ENCODE peak calls at places on chromosomes 4 and X, in four cellular contexts. Z, N, X and A are unnamed samples.

GRCh38 chr4:174523003-174523693 is 860 bp upstream of the HPGD start:
- DNase-seq in Z (peak), N (no peak), X (no peak), A (no peak)

GRCh38 chr4:181541396-181541795 is 701.8 kb upstream of the TENM3 start:
- DNase-seq in Z (no peak), N (no peak), X (no peak), A (no peak)

GRCh38 chr4:10207116-10207515 is 90.5 kb upstream of the WDR1 start:
- DNase-seq in Z (no peak), N (no peak), X (no peak), A (no peak)

GRCh38 chrX:23694606-23695005 is 27.3 kb downstream of the PRDX4 start:
- DNase-seq in Z (peak), N (no peak), X (peak), A (peak)

GRCh38 chr4:1195109-1195671 is 22.8 kb upstream of the SPON2 start:
- DNase-seq in Z (no peak), N (no peak), X (no peak), A (no peak)

GRCh38 chr4:117770269-117771087 is 263.8 kb upstream of the NDST3 start:
- DNase-seq in Z (no peak), N (no peak), X (no peak), A (no peak)

GRCh38 chrX:19535481-19535880 is 20.2 kb upstream of the MAP3K15 start:
- DNase-seq in Z (peak), N (no peak), X (peak), A (peak)

GRCh38 chrX:72057331-72057730 is 74.4 kb downstream of the RTL5 start:
- DNase-seq in Z (no peak), N (no peak), X (no peak), A (no peak)

GRCh38 chr4:118033148-118034060 is 882 bp upstream of the NDST3 start:
- DNase-seq in Z (peak), N (no peak), X (no peak), A (peak)

GRCh38 chr4:17763931-17764330 is 17.5 kb downstream of the FAM184B start:
- DNase-seq in Z (no peak), N (no peak), X (no peak), A (no peak)

GRCh38 chr4:81650871-81651270 is 179.2 kb upstream of the RASGEF1B start:
- DNase-seq in Z (no peak), N (no peak), X (no peak), A (no peak)

GRCh38 chr4:123618606-123619005 is 222.0 kb downstream of the SPRY1 start:
- DNase-seq in Z (no peak), N (no peak), X (no peak), A (no peak)

GRCh38 chrX:724256-724655 is 93.7 kb downstream of the SHOX start:
- DNase-seq in Z (no peak), N (no peak), X (no peak), A (no peak)

GRCh38 chrX:18899796-18900380 is 84.0 kb downstream of the PHKA2 start:
- DNase-seq in Z (peak), N (no peak), X (no peak), A (peak)

GRCh38 chr4:150308824-150309472 is 230.7 kb downstream of the DCLK2 start:
- DNase-seq in Z (no peak), N (no peak), X (no peak), A (peak)
- TF ChIP-seq RNF2 in Z (no peak), N (no peak), X (no peak), A (no peak)

GRCh38 chr4:179151770-179152169 is 1709.5 kb upstream of the AGA start:
- DNase-seq in Z (no peak), N (no peak), X (no peak), A (no peak)

DNA sequence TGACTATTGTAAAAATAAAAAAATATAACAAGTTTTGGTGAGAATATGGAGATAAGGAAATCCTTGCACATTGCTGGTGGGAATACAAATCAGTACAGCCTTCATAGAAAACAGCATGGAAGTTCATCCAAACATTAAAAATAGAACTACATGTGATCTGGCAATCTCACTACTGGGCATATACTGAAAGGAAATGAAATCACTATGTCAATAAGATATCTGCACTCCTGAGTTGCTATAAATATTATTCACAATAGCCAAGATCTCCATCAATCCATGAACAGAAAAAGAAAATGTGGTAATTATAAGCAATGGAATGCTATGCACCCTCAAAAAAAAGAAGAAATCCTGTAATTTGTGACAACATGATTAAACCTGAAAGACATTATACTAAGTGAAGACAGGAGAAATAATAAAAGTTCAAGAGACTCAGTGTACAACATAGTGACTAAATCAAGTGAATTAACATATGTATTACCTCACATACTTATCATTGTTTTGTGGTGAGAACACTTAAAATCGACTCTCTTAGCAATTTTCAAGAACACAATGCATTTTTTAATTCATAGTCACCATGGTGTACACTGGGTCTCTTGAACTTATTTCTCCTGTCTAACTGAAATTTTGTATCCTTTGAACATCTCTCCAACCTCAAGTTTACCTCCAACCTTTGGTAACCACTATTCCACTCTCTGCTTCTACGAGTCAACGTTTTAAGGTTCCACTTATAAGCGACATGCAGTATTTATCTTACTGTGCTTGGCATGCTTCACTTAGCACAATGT is 1703.7 kb upstream of the AGA start:
- DNase-seq in Z (no peak), N (no peak), X (no peak), A (no peak)
- TF ChIP-seq RNF2 in Z (no peak), N (no peak), X (no peak), A (no peak)

GRCh38 chr4:75769044-75769443 is 44.7 kb downstream of the USO1 start:
- DNase-seq in Z (no peak), N (no peak), X (no peak), A (no peak)
- TF ChIP-seq RNF2 in Z (no peak), N (no peak), X (no peak), A (no peak)

GRCh38 chr4:103915224-103915869 is 195.6 kb upstream of the TACR3 start:
- DNase-seq in Z (no peak), N (no peak), X (peak), A (no peak)
- TF ChIP-seq RNF2 in Z (no peak), N (no peak), X (no peak), A (no peak)

GRCh38 chr4:82758701-82759685 is 39.6 kb downstream of the SCD5 start:
- DNase-seq in Z (no peak), N (no peak), X (no peak), A (no peak)

GRCh38 chr4:82756061-82756460 is 42.5 kb downstream of the SCD5 start:
- DNase-seq in Z (no peak), N (no peak), X (no peak), A (no peak)

GRCh38 chr4:82765134-82765533 is 33.5 kb downstream of the SCD5 start:
- DNase-seq in Z (no peak), N (no peak), X (no peak), A (no peak)

DNA sequence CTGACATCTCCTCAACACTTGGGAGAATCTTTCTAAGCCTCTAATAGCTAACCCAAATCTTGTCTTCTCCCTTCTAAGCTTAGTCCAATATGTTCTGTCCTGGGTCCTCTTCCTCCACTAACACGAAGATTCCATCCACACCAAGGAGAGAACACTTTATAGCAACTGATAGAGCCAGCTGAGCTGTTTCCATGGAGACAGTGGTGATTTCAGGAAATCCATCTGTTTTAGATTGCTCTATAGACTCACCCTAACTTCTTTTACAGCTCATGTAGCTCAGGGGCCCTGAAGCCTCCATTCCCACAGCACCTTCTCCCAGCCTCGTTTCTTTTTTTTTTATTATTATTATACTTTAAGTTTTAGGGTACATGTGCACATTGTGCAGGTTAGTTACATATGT is 37.3 kb downstream of the SCD5 start:
- DNase-seq in Z (no peak), N (no peak), X (no peak), A (no peak)
- TF ChIP-seq RNF2 in Z (no peak), N (no peak), X (no peak), A (no peak)

GRCh38 chr4:182847956-182848450 is 69.2 kb downstream of the DCTD start:
- DNase-seq in Z (no peak), N (no peak), X (no peak), A (no peak)

GRCh38 chr4:182847543-182847942 is 69.6 kb downstream of the DCTD start:
- DNase-seq in Z (no peak), N (no peak), X (no peak), A (no peak)

GRCh38 chr4:182846041-182846440 is 71.1 kb downstream of the DCTD start:
- DNase-seq in Z (no peak), N (no peak), X (no peak), A (no peak)

GRCh38 chr4:182843813-182844325 is 73.3 kb downstream of the DCTD start:
- DNase-seq in Z (no peak), N (no peak), X (no peak), A (no peak)

GRCh38 chr4:182845618-182846017 is 71.6 kb downstream of the DCTD start:
- DNase-seq in Z (no peak), N (no peak), X (no peak), A (no peak)
- TF ChIP-seq RNF2 in Z (no peak), N (no peak), X (no peak), A (no peak)

GRCh38 chr4:89290727-89291126 is 16.9 kb downstream of the GPRIN3 start:
- DNase-seq in Z (no peak), N (no peak), X (no peak), A (no peak)
- TF ChIP-seq RNF2 in Z (no peak), N (no peak), X (no peak), A (no peak)